ENCODE peak calls at places on chromosomes 7 and 10, in nine cellular contexts. One of them, this sample, is unnamed.

GRCh38 chr10:59771162-59771807 is 18.0 kb upstream of the MRLN start:
- DNase-seq in GM12864: no peak
- DNase-seq in sigmoid colon: no peak
- DNase-seq in NB4: no peak
- DNase-seq in lower lobe of right lung: no peak
- DNase-seq in suprapubic skin: no peak
- DNase-seq in adrenal gland: no peak
- DNase-seq in body of pancreas: no peak
- DNase-seq in BJ: no peak
- DNase-seq in this sample: no peak

GRCh38 chr7:101169110-101169837 is 3.9 kb upstream of the VGF start:
- DNase-seq in NB4: no peak
- DNase-seq in body of pancreas: no peak
- DNase-seq in sigmoid colon: no peak
- DNase-seq in BJ: no peak
- DNase-seq in suprapubic skin: no peak
- DNase-seq in GM12864: no peak
- DNase-seq in lower lobe of right lung: no peak
- DNase-seq in adrenal gland: no peak
- DNase-seq in this sample: no peak

GRCh38 chr7:134502463-134502862 is 24.9 kb upstream of the AKR1B10 start:
- DNase-seq in adrenal gland: peak
- DNase-seq in NB4: peak
- DNase-seq in sigmoid colon: peak
- DNase-seq in BJ: no peak
- DNase-seq in lower lobe of right lung: no peak
- DNase-seq in GM12864: no peak
- DNase-seq in suprapubic skin: peak
- DNase-seq in body of pancreas: peak
- DNase-seq in this sample: peak

GRCh38 chr7:100396421-100396982 is 23.2 kb downstream of the PILRA start:
- DNase-seq in adrenal gland: no peak
- DNase-seq in NB4: peak
- DNase-seq in body of pancreas: no peak
- DNase-seq in lower lobe of right lung: no peak
- DNase-seq in GM12864: peak
- DNase-seq in BJ: no peak
- DNase-seq in sigmoid colon: no peak
- DNase-seq in suprapubic skin: no peak
- DNase-seq in this sample: no peak

GRCh38 chr10:72567421-72567820 is 58.5 kb downstream of the MICU1 start:
- DNase-seq in NB4: no peak
- DNase-seq in lower lobe of right lung: no peak
- DNase-seq in sigmoid colon: no peak
- DNase-seq in adrenal gland: peak
- DNase-seq in body of pancreas: no peak
- DNase-seq in BJ: no peak
- DNase-seq in suprapubic skin: no peak
- DNase-seq in GM12864: no peak
- DNase-seq in this sample: peak

GRCh38 chr7:65966167-65966566 is 15.8 kb downstream of the GUSB start:
- DNase-seq in adrenal gland: no peak
- DNase-seq in lower lobe of right lung: no peak
- DNase-seq in body of pancreas: no peak
- DNase-seq in BJ: no peak
- DNase-seq in NB4: no peak
- DNase-seq in GM12864: no peak
- DNase-seq in suprapubic skin: no peak
- DNase-seq in sigmoid colon: peak
- DNase-seq in this sample: no peak

GRCh38 chr7:106166651-106167342 is 54.7 kb upstream of the SYPL1 start:
- DNase-seq in sigmoid colon: no peak
- DNase-seq in adrenal gland: peak
- DNase-seq in body of pancreas: peak
- DNase-seq in NB4: peak
- DNase-seq in lower lobe of right lung: no peak
- DNase-seq in suprapubic skin: no peak
- DNase-seq in GM12864: no peak
- DNase-seq in BJ: no peak
- DNase-seq in this sample: peak

GRCh38 chr10:110758898-110759297 is 112.8 kb upstream of the PDCD4 start:
- DNase-seq in adrenal gland: no peak
- DNase-seq in body of pancreas: no peak
- DNase-seq in BJ: no peak
- DNase-seq in GM12864: no peak
- DNase-seq in lower lobe of right lung: no peak
- DNase-seq in NB4: no peak
- DNase-seq in suprapubic skin: no peak
- DNase-seq in sigmoid colon: no peak
- DNase-seq in this sample: peak

GRCh38 chr10:122127943-122128342 is 139.0 kb downstream of the TACC2 start:
- DNase-seq in NB4: no peak
- DNase-seq in suprapubic skin: no peak
- DNase-seq in BJ: no peak
- DNase-seq in adrenal gland: peak
- DNase-seq in lower lobe of right lung: no peak
- DNase-seq in body of pancreas: no peak
- DNase-seq in sigmoid colon: no peak
- DNase-seq in GM12864: no peak
- DNase-seq in this sample: no peak

GRCh38 chr7:85185355-85186082 is 1.3 kb downstream of the SEMA3D start:
- DNase-seq in BJ: no peak
- DNase-seq in adrenal gland: peak
- DNase-seq in GM12864: no peak
- DNase-seq in sigmoid colon: peak
- DNase-seq in body of pancreas: peak
- DNase-seq in suprapubic skin: peak
- DNase-seq in lower lobe of right lung: peak
- DNase-seq in NB4: no peak
- DNase-seq in this sample: peak
- TF ChIP-seq CTCF in BJ: peak
- TF ChIP-seq CTCF in adrenal gland: no peak
- TF ChIP-seq CTCF in GM12864: no peak
- TF ChIP-seq CTCF in sigmoid colon: no peak
- TF ChIP-seq CTCF in body of pancreas: no peak
- TF ChIP-seq CTCF in suprapubic skin: no peak
- TF ChIP-seq CTCF in lower lobe of right lung: no peak
- TF ChIP-seq CTCF in NB4: no peak
- TF ChIP-seq CTCF in this sample: peak

GRCh38 chr10:125161570-125162139 is 1.3 kb upstream of the CTBP2 start:
- DNase-seq in GM12864: no peak
- DNase-seq in NB4: no peak
- DNase-seq in body of pancreas: peak
- DNase-seq in BJ: no peak
- DNase-seq in lower lobe of right lung: peak
- DNase-seq in sigmoid colon: no peak
- DNase-seq in adrenal gland: peak
- DNase-seq in suprapubic skin: no peak
- DNase-seq in this sample: peak

GRCh38 chr10:125159932-125160855 is at the start of gene CTBP2:
- DNase-seq in adrenal gland: peak
- DNase-seq in suprapubic skin: peak
- DNase-seq in BJ: no peak
- DNase-seq in NB4: peak
- DNase-seq in lower lobe of right lung: peak
- DNase-seq in GM12864: no peak
- DNase-seq in sigmoid colon: peak
- DNase-seq in body of pancreas: peak
- DNase-seq in this sample: no peak

GRCh38 chr10:125162181-125162906 is 2.0 kb upstream of the CTBP2 start:
- DNase-seq in adrenal gland: no peak
- DNase-seq in suprapubic skin: no peak
- DNase-seq in lower lobe of right lung: peak
- DNase-seq in NB4: no peak
- DNase-seq in sigmoid colon: peak
- DNase-seq in GM12864: no peak
- DNase-seq in body of pancreas: no peak
- DNase-seq in BJ: no peak
- DNase-seq in this sample: no peak

GRCh38 chr10:125159486-125159931 is 854 bp downstream of the CTBP2 start:
- DNase-seq in sigmoid colon: peak
- DNase-seq in body of pancreas: peak
- DNase-seq in BJ: no peak
- DNase-seq in NB4: peak
- DNase-seq in GM12864: no peak
- DNase-seq in adrenal gland: peak
- DNase-seq in suprapubic skin: no peak
- DNase-seq in lower lobe of right lung: peak
- DNase-seq in this sample: no peak

GRCh38 chr10:125160856-125161569 is 650 bp upstream of the CTBP2 start:
- DNase-seq in sigmoid colon: peak
- DNase-seq in NB4: peak
- DNase-seq in adrenal gland: peak
- DNase-seq in GM12864: no peak
- DNase-seq in lower lobe of right lung: peak
- DNase-seq in suprapubic skin: peak
- DNase-seq in BJ: no peak
- DNase-seq in body of pancreas: peak
- DNase-seq in this sample: peak
- H3K4me3 ChIP-seq in sigmoid colon: peak
- H3K4me3 ChIP-seq in NB4: peak
- H3K4me3 ChIP-seq in adrenal gland: peak
- H3K4me3 ChIP-seq in GM12864: peak
- H3K4me3 ChIP-seq in lower lobe of right lung: peak
- H3K4me3 ChIP-seq in suprapubic skin: peak
- H3K4me3 ChIP-seq in BJ: peak
- H3K4me3 ChIP-seq in body of pancreas: peak
- H3K4me3 ChIP-seq in this sample: peak

DNA sequence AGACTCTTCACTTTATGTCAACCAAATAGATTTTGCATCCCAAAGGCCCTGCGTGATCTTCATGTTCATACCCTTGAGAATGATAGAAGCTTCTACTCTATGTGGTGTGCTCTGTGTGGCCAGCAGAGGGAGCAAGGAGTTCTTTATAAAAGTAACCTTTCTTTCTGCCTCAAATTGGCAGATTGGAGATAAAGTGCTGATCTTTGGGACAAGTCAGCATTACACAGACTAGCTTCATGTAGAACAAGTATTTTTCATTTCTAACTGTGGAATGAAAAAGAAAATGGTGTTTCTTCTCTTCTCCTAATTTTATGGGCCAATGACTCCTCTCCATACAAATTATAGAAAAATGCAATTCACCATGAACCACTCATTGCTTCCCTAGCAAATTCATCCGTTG is 1214.1 kb downstream of the SORCS1 start:
- DNase-seq in suprapubic skin: no peak
- DNase-seq in NB4: peak
- DNase-seq in BJ: no peak
- DNase-seq in sigmoid colon: peak
- DNase-seq in GM12864: peak
- DNase-seq in adrenal gland: peak
- DNase-seq in body of pancreas: peak
- DNase-seq in lower lobe of right lung: peak
- DNase-seq in this sample: peak
- TF ChIP-seq CTCF in suprapubic skin: peak
- TF ChIP-seq CTCF in NB4: peak
- TF ChIP-seq CTCF in BJ: peak
- TF ChIP-seq CTCF in sigmoid colon: peak
- TF ChIP-seq CTCF in GM12864: peak
- TF ChIP-seq CTCF in adrenal gland: peak
- TF ChIP-seq CTCF in body of pancreas: peak
- TF ChIP-seq CTCF in lower lobe of right lung: peak
- TF ChIP-seq CTCF in this sample: peak

GRCh38 chr10:104293781-104294321 is 24.9 kb downstream of the GSTO2 start:
- DNase-seq in adrenal gland: no peak
- DNase-seq in body of pancreas: no peak
- DNase-seq in BJ: no peak
- DNase-seq in sigmoid colon: no peak
- DNase-seq in NB4: no peak
- DNase-seq in lower lobe of right lung: no peak
- DNase-seq in suprapubic skin: no peak
- DNase-seq in GM12864: no peak
- DNase-seq in this sample: no peak

GRCh38 chr10:104293021-104293420 is 24.0 kb downstream of the GSTO2 start:
- DNase-seq in suprapubic skin: no peak
- DNase-seq in body of pancreas: no peak
- DNase-seq in sigmoid colon: no peak
- DNase-seq in lower lobe of right lung: no peak
- DNase-seq in NB4: no peak
- DNase-seq in BJ: peak
- DNase-seq in GM12864: no peak
- DNase-seq in adrenal gland: no peak
- DNase-seq in this sample: peak

GRCh38 chr10:104286939-104287338 is 18.0 kb downstream of the GSTO2 start:
- DNase-seq in lower lobe of right lung: no peak
- DNase-seq in suprapubic skin: no peak
- DNase-seq in GM12864: no peak
- DNase-seq in adrenal gland: no peak
- DNase-seq in BJ: no peak
- DNase-seq in sigmoid colon: no peak
- DNase-seq in body of pancreas: no peak
- DNase-seq in NB4: no peak
- DNase-seq in this sample: no peak

GRCh38 chr10:104288355-104288754 is 19.4 kb downstream of the GSTO2 start:
- DNase-seq in GM12864: no peak
- DNase-seq in adrenal gland: no peak
- DNase-seq in sigmoid colon: no peak
- DNase-seq in lower lobe of right lung: no peak
- DNase-seq in body of pancreas: no peak
- DNase-seq in BJ: no peak
- DNase-seq in suprapubic skin: no peak
- DNase-seq in NB4: no peak
- DNase-seq in this sample: no peak

GRCh38 chr10:104291439-104291951 is 22.5 kb downstream of the GSTO2 start:
- DNase-seq in NB4: peak
- DNase-seq in body of pancreas: peak
- DNase-seq in sigmoid colon: peak
- DNase-seq in lower lobe of right lung: peak
- DNase-seq in GM12864: no peak
- DNase-seq in adrenal gland: peak
- DNase-seq in suprapubic skin: peak
- DNase-seq in BJ: no peak
- DNase-seq in this sample: peak
- H3K4me3 ChIP-seq in NB4: no peak
- H3K4me3 ChIP-seq in body of pancreas: no peak
- H3K4me3 ChIP-seq in sigmoid colon: no peak
- H3K4me3 ChIP-seq in lower lobe of right lung: no peak
- H3K4me3 ChIP-seq in GM12864: no peak
- H3K4me3 ChIP-seq in adrenal gland: no peak
- H3K4me3 ChIP-seq in suprapubic skin: no peak
- H3K4me3 ChIP-seq in BJ: no peak
- H3K4me3 ChIP-seq in this sample: no peak

DNA sequence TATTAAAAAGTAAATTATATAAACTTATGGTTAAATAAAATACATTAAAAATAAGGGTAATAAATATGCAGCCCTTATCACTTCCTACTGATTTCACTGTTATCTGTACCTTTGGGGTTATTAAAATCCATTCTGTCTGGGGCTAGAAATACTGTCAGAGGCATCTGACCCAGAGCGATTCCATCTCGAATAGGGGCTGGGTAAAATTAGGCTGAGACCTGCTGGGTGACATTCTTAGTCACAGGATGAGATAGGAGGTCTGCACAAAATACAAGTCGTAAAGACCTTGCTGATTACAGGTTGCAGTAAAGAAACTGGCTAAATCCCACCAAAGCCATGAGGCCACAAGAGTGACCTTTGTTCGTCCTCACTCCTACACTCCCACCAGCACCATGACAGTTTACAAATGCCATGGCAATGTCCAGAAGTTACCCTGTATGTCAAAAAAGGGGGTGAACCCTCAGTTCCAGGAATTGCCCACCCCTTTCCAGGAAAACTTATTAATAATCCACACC is 77.6 kb downstream of the COBL start:
- DNase-seq in NB4: no peak
- DNase-seq in adrenal gland: no peak
- DNase-seq in body of pancreas: no peak
- DNase-seq in GM12864: no peak
- DNase-seq in sigmoid colon: no peak
- DNase-seq in BJ: no peak
- DNase-seq in suprapubic skin: no peak
- DNase-seq in lower lobe of right lung: no peak
- DNase-seq in this sample: no peak
- TF ChIP-seq CTCF in NB4: no peak
- TF ChIP-seq CTCF in adrenal gland: no peak
- TF ChIP-seq CTCF in body of pancreas: no peak
- TF ChIP-seq CTCF in GM12864: no peak
- TF ChIP-seq CTCF in sigmoid colon: no peak
- TF ChIP-seq CTCF in BJ: no peak
- TF ChIP-seq CTCF in suprapubic skin: no peak
- TF ChIP-seq CTCF in lower lobe of right lung: no peak
- TF ChIP-seq CTCF in this sample: no peak

This sample was measured in bronchial epithelial cell.